ENCODE peak calls at places on chromosomes 7 and 10, in seven cellular contexts. F is H1, V is mesendoderm, A is mesenchymal stem cell, E is neuronal stem cell, D is H9, H is trophoblast cell. Q is an unnamed sample.
A peak's percentile ranks its signal among the peaks of the same experiment; 100 is the strongest.

GRCh38 chr10:94183666-94184264 is 179.0 kb downstream of the NOC3L start:
- DNase-seq in F (no peak), V (no peak), A (peak; percentile 84), E (no peak), D (no peak), H (no peak), Q (peak; percentile 100)

GRCh38 chr10:97013983-97014382 is 171.8 kb downstream of the SLIT1 start:
- DNase-seq in F (no peak), V (no peak), A (no peak), E (no peak), D (peak; percentile 26), H (no peak), Q (no peak)

GRCh38 chr10:35191523-35191922 is 64.9 kb downstream of the CREM start:
- DNase-seq in F (no peak), V (peak; percentile 21), A (peak; percentile 31), E (no peak), D (no peak), H (no peak), Q (peak; percentile 47)

GRCh38 chr7:155482511-155483183 is 24.7 kb downstream of the EN2 start:
- DNase-seq in F (no peak), V (no peak), A (no peak), E (no peak), D (no peak), H (no peak), Q (no peak)

GRCh38 chr10:20013991-20014750 is 197.9 kb downstream of the PLXDC2 start:
- DNase-seq in F (no peak), V (no peak), A (no peak), E (no peak), D (no peak), H (no peak), Q (no peak)

GRCh38 chr7:74269757-74270277 is 15.6 kb upstream of the RFC2 start:
- DNase-seq in F (no peak), V (peak; percentile 95), A (peak; percentile 78), E (peak; percentile 61), D (peak; percentile 90), H (peak; percentile 40), Q (peak; percentile 74)

GRCh38 chr7:93890464-93891068 is at the start of gene TFPI2:
- DNase-seq in F (peak; percentile 43), V (peak; percentile 84), A (peak; percentile 79), E (peak; percentile 49), D (peak; percentile 70), H (peak; percentile 94), Q (peak; percentile 83)

GRCh38 chr10:68224810-68225209 is 7.1 kb downstream of the ATOH7 start:
- DNase-seq in F (no peak), V (no peak), A (peak; percentile 40), E (no peak), D (no peak), H (no peak), Q (peak; percentile 75)

GRCh38 chr7:50362712-50363282 is 58.3 kb downstream of the IKZF1 start:
- DNase-seq in F (no peak), V (peak; percentile 56), A (no peak), E (no peak), D (no peak), H (no peak), Q (no peak)

GRCh38 chr10:100873081-100873824 is 39.5 kb upstream of the SLF2 start:
- DNase-seq in F (no peak), V (peak; percentile 66), A (no peak), E (no peak), D (no peak), H (no peak), Q (no peak)

GRCh38 chr10:110566472-110567200 is 859 bp upstream of the SMC3 start:
- DNase-seq in F (no peak), V (peak; percentile 80), A (no peak), E (peak; percentile 48), D (no peak), H (no peak), Q (no peak)

GRCh38 chr7:16916733-16917132 is 35.0 kb upstream of the AGR3 start:
- DNase-seq in F (no peak), V (no peak), A (no peak), E (no peak), D (no peak), H (no peak), Q (no peak)

GRCh38 chr7:98162758-98163157 is 48.5 kb upstream of the BHLHA15 start:
- DNase-seq in F (no peak), V (no peak), A (no peak), E (no peak), D (no peak), H (no peak), Q (no peak)

GRCh38 chr7:47587976-47588375 is 6.1 kb upstream of the TNS3 start:
- DNase-seq in F (no peak), V (no peak), A (no peak), E (no peak), D (no peak), H (no peak), Q (no peak)

GRCh38 chr7:6203381-6203780 is 69.0 kb downstream of the CYTH3 start:
- DNase-seq in F (no peak), V (no peak), A (no peak), E (no peak), D (no peak), H (no peak), Q (no peak)

GRCh38 chr10:128629111-128630096 is 503.2 kb upstream of the MKI67 start:
- DNase-seq in F (no peak), V (peak; percentile 82), A (no peak), E (no peak), D (no peak), H (peak; percentile 58), Q (no peak)

GRCh38 chr10:121380211-121380610 is 218.0 kb downstream of the FGFR2 start:
- DNase-seq in F (no peak), V (no peak), A (no peak), E (no peak), D (no peak), H (no peak), Q (no peak)

GRCh38 chr7:4739528-4739992 is 35.9 kb upstream of the AP5Z1 start:
- DNase-seq in F (no peak), V (peak; percentile 19), A (peak; percentile 82), E (no peak), D (no peak), H (no peak), Q (peak; percentile 38)

GRCh38 chr7:101990811-101991418 is 173.5 kb downstream of the CUX1 start:
- DNase-seq in F (no peak), V (no peak), A (no peak), E (no peak), D (no peak), H (no peak), Q (no peak)

GRCh38 chr7:157689269-157690057 is 352.7 kb downstream of the DNAJB6 start:
- DNase-seq in F (no peak), V (peak; percentile 49), A (no peak), E (peak; percentile 49), D (no peak), H (no peak), Q (no peak)

GRCh38 chr7:102306916-102307677 is 20.4 kb downstream of the SH2B2 start:
- DNase-seq in F (peak; percentile 47), V (peak; percentile 61), A (peak; percentile 88), E (no peak), D (peak; percentile 76), H (no peak), Q (peak; percentile 78)

GRCh38 chr7:3294432-3295100 is 6.5 kb upstream of the SDK1 start:
- DNase-seq in F (no peak), V (peak; percentile 11), A (no peak), E (no peak), D (peak; percentile 71), H (no peak), Q (no peak)

DNA sequence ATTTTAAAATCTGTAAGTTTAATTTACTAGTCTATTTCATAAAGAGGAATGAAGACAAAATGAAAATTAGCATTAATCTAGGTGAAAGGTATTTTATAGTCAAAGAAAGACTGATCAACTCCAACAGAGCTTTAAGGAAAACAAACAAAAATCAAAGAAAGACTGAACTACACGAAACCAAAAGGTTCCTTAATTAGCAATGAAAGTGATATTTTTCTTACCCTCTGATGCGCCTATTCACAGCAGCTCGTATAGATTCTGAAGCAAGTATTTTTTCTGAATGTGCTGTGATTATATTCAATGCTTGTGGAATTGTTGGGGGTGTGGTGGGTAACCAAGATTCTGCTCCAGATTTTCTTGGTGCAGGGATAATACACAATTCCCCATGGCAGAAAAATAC is 11.8 kb downstream of the ECD start:
- DNase-seq in F (no peak), V (no peak), A (no peak), E (no peak), D (no peak), H (no peak), Q (no peak)
- H3K23ac ChIP-seq in F (no peak overlapping the region), V (no peak overlapping the region), A (no peak overlapping the region), E (no peak overlapping the region), D (no peak overlapping the region), H (no peak overlapping the region), Q (no peak overlapping the region)

DNA sequence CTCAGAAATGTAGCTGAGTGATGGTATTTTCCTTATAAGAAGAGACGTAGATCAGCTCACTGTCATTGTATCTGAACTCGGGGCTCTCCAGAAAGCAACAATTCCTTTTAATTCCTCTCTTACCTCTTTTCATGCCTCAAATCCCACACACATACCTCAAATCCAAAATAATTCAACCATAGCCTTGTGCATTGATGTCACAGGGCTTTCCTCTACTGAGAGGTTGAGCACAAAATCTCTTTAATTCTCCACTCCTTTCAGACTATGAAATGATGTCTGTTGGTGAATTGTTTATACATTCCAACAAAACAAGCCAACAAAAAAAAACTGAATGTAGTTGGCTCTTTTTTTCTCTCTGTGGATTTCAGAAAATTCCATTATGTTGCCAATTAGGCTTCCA is 53.2 kb downstream of the BPGM start:
- DNase-seq in F (no peak), V (no peak), A (no peak), E (no peak), D (no peak), H (no peak), Q (no peak)
- H3K23ac ChIP-seq in F (no peak overlapping the region), V (no peak overlapping the region), A (no peak overlapping the region), E (no peak overlapping the region), D (no peak overlapping the region), H (no peak overlapping the region), Q (no peak overlapping the region)

GRCh38 chr7:44281811-44282600 is 43.4 kb downstream of the CAMK2B start:
- DNase-seq in F (no peak), V (no peak), A (no peak), E (no peak), D (peak; percentile 19), H (no peak), Q (no peak)
- H3K23ac ChIP-seq in F (no peak overlapping the region), V (no peak overlapping the region), A (no peak overlapping the region), E (peak overlapping the region; percentile 58), D (no peak overlapping the region), H (no peak overlapping the region), Q (no peak overlapping the region)

DNA sequence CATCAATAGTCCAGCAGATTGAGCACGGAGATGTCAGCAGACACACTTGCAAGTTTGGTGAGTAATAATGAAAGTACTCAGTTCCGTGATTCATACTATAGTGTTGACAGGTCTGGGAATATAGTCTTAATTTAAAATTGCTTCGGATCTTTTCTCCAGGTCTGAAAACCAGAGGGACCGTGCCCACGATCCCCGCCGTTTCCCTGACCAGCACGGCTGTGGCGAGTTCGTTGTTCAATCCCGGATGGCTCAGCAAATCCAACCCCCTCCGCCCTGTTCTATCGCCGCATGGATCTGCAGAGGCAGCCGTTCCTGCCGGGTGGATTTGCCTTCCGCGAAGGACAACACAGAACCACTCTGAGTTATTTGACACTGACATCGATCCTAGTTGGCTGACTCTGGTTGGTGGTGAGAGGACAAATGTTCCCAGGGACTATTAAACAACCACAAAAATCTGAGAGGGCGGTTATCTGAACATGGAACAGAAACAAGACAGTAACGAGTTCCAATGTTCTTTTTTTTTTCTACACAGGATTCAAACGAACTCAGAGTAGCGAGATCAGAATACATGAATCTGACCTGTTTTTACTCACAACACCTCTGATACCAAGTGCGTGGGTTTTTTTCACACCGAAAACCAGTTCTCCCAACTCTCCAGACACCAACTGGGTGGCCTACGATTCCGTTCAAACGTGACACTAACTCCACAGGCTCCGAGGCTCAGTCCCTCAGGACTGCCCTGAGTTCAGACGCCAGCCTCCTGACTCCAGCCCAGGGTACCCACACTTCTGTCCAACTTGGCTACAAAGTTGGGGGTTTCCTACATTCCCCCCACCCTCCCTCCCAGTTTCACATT is 52.7 kb downstream of the RBM17 start:
- DNase-seq in F (no peak), V (no peak), A (peak; percentile 89), E (no peak), D (no peak), H (no peak), Q (peak; percentile 92)
- H3K23ac ChIP-seq in F (no peak overlapping the region), V (no peak overlapping the region), A (no peak overlapping the region), E (no peak overlapping the region), D (no peak overlapping the region), H (no peak overlapping the region), Q (peak overlapping the region; percentile 88)

Q was measured in IMR-90.